ENCODE peak calls at places on chromosomes 1 and 21, in ten cellular contexts. Z is effector memory CD8-positive, alpha-beta T cell; H is stimulated activated CD8-positive, alpha-beta memory T cell treated with anti-CD3 and anti-CD28 coated beads, Interleukin-15, amount 100 ng/mL, for 24 hours; Y is activated gamma-delta T cell; M is activated T-cell treated with anti-CD3 and anti-CD28 coated beads for 48 hours; D is choroid plexus epithelial cell; W is activated T-helper 1 cell treated with Interleukin-2 at 50 U/mL for 16 hours; A is kidney glomerular epithelial cell; R is left ventricle myocardium inferior; J is HuH-7. T is an unnamed sample.

GRCh38 chr1:14328687-14329086 is 269.8 kb upstream of the KAZN start:
- DNase-seq in Z (no peak), H (no peak), J (no peak), D (no peak), A (no peak), Y (no peak), R (no peak), W (no peak), M (no peak), T (no peak)

GRCh38 chr1:162670928-162671663 is 38.8 kb downstream of the DDR2 start:
- DNase-seq in A (no peak), M (no peak), Z (no peak), H (no peak), J (no peak), R (no peak), Y (no peak), W (no peak), D (peak; percentile 61), T (no peak)

GRCh38 chr1:220045356-220046051 is 801 bp downstream of the EPRS1 start:
- DNase-seq in Z (no peak), D (no peak), A (no peak), H (no peak), Y (no peak), R (no peak), J (peak; percentile 50), W (no peak), M (no peak), T (no peak)

GRCh38 chr1:8120693-8121260 is 94.7 kb upstream of the ERRFI1 start:
- DNase-seq in W (no peak), A (no peak), Y (no peak), H (no peak), M (no peak), R (no peak), J (peak; percentile 51), Z (no peak), D (peak; percentile 69), T (no peak)

GRCh38 chr1:224639426-224639975 is 23.4 kb downstream of the CNIH3 start:
- DNase-seq in Y (no peak), D (no peak), R (no peak), J (no peak), W (no peak), Z (no peak), A (no peak), M (no peak), H (no peak), T (no peak)

GRCh38 chr1:106568161-106568560 is 488.3 kb upstream of the PRMT6 start:
- DNase-seq in W (no peak), Y (no peak), J (no peak), M (no peak), D (peak; percentile 2), R (no peak), A (no peak), Z (no peak), H (no peak), T (peak; percentile 43)

GRCh38 chr1:15757575-15758401 is 807 bp upstream of the FBLIM1 start:
- DNase-seq in M (no peak), H (no peak), Y (no peak), A (no peak), Z (no peak), D (peak; percentile 20), J (peak; percentile 77), R (no peak), W (no peak), T (no peak)

GRCh38 chr1:27724961-27725373 is 794 bp upstream of the FAM76A start:
- DNase-seq in Z (no peak), H (no peak), W (no peak), M (peak; percentile 1), Y (no peak), J (no peak), R (peak; percentile 18), D (peak; percentile 28), A (no peak), T (peak; percentile 43)

GRCh38 chr1:99465176-99465900 is 180.6 kb upstream of the PALMD start:
- DNase-seq in D (peak; percentile 57), M (no peak), J (no peak), Y (no peak), H (no peak), W (no peak), A (peak; percentile 10), R (no peak), Z (no peak), T (no peak)

GRCh38 chr1:224333309-224333926 is 3.4 kb upstream of the NVL start:
- DNase-seq in Y (no peak), D (peak; percentile 79), H (no peak), R (no peak), A (peak; percentile 62), Z (peak; percentile 18), M (no peak), J (peak; percentile 53), W (no peak), T (no peak)

GRCh38 chr21:31117046-31117916 is 79.0 kb upstream of the KRTAP19-8 start:
- DNase-seq in W (no peak), A (peak; percentile 63), H (no peak), Z (no peak), J (no peak), M (no peak), R (no peak), D (peak; percentile 82), Y (no peak), T (no peak)

GRCh38 chr21:33231526-33231925 is 1.8 kb downstream of the IFNAR2 start:
- DNase-seq in M (peak; percentile 57), A (no peak), J (no peak), D (no peak), R (no peak), Y (no peak), H (no peak), Z (no peak), W (no peak), T (no peak)

GRCh38 chr1:151472852-151473731 is 13.8 kb upstream of the POGZ start:
- DNase-seq in A (peak; percentile 33), W (no peak), H (no peak), M (no peak), R (peak; percentile 41), Y (no peak), D (peak; percentile 73), Z (peak; percentile 9), J (peak; percentile 64), T (peak; percentile 53)

GRCh38 chr1:18004257-18004656 is 103.3 kb upstream of the IGSF21 start:
- DNase-seq in R (no peak), W (no peak), Z (no peak), D (no peak), Y (no peak), M (no peak), A (no peak), J (no peak), H (no peak), T (no peak)

GRCh38 chr1:212760126-212760823 is 31.3 kb downstream of the NSL1 start:
- DNase-seq in D (no peak), A (no peak), H (no peak), Z (peak; percentile 11), R (no peak), M (peak; percentile 53), Y (no peak), W (no peak), J (peak; percentile 44), T (no peak)

GRCh38 chr1:244319283-244320132 is 132.2 kb downstream of the ADSS2 start:
- DNase-seq in Z (peak; percentile 53), J (no peak), A (peak; percentile 35), W (peak; percentile 9), M (peak; percentile 15), R (no peak), Y (no peak), H (no peak), D (peak; percentile 86), T (no peak)

GRCh38 chr1:57831624-57832023 is 407.8 kb upstream of the DAB1 start:
- DNase-seq in R (no peak), M (no peak), D (peak; percentile 33), Y (no peak), J (no peak), Z (no peak), W (no peak), H (no peak), A (peak; percentile 62), T (no peak)

GRCh38 chr1:201223852-201224670 is 33.4 kb downstream of the IGFN1 start:
- DNase-seq in R (no peak), H (no peak), Z (no peak), M (no peak), D (no peak), Y (no peak), A (no peak), W (no peak), J (no peak), T (no peak)

GRCh38 chr1:171329251-171329650 is 15.3 kb downstream of the FMO4 start:
- DNase-seq in M (no peak), J (no peak), W (no peak), D (no peak), Z (no peak), Y (no peak), A (no peak), H (no peak), R (no peak), T (no peak)

GRCh38 chr1:192158181-192158580 is at the start of gene RGS18:
- DNase-seq in A (no peak), Z (no peak), M (no peak), D (peak; percentile 63), Y (no peak), R (no peak), J (no peak), H (no peak), W (no peak), T (no peak)

GRCh38 chr1:173420330-173420806 is 56.8 kb upstream of the PRDX6 start:
- DNase-seq in A (peak; percentile 62), D (peak; percentile 90), H (peak; percentile 16), M (peak; percentile 29), Z (peak; percentile 62), J (peak; percentile 24), R (peak; percentile 26), Y (no peak), W (no peak), T (peak; percentile 75)

GRCh38 chr1:110787328-110788071 is 85.4 kb upstream of the CD53 start:
- DNase-seq in Z (peak; percentile 39), Y (no peak), R (no peak), D (no peak), A (no peak), J (no peak), H (no peak), W (no peak), M (no peak), T (no peak)

GRCh38 chr21:44947111-44947929 is 7.5 kb downstream of the SLX9 start:
- DNase-seq in M (no peak), J (no peak), H (no peak), Y (no peak), R (peak; percentile 75), D (no peak), Z (no peak), A (no peak), W (no peak), T (no peak)

GRCh38 chr1:119006406-119007279 is 18.5 kb upstream of the TBX15 start:
- DNase-seq in M (no peak), A (no peak), J (no peak), D (no peak), H (no peak), R (no peak), Y (no peak), W (no peak), Z (no peak), T (no peak)

GRCh38 chr1:209652873-209653401 is 712 bp upstream of the LAMB3 start:
- DNase-seq in M (peak; percentile 55), D (peak; percentile 86), A (peak; percentile 91), Y (no peak), Z (no peak), W (no peak), J (no peak), H (no peak), R (peak; percentile 77), T (peak; percentile 93)

GRCh38 chr1:3785458-3786157 is 10.7 kb downstream of the LRRC47 start:
- DNase-seq in Y (no peak), M (no peak), J (peak; percentile 69), A (no peak), Z (no peak), D (peak; percentile 20), W (no peak), H (no peak), R (no peak), T (no peak)

GRCh38 chr1:228937851-228938247 is 202.6 kb downstream of the RHOU start:
- DNase-seq in W (no peak), R (peak; percentile 35), H (no peak), M (no peak), A (no peak), D (peak; percentile 32), Y (no peak), Z (no peak), J (no peak), T (no peak)

GRCh38 chr1:212814989-212815388 is 23.3 kb downstream of the TATDN3 start:
- DNase-seq in A (peak; percentile 15), W (no peak), R (no peak), Z (no peak), D (peak; percentile 49), M (no peak), H (no peak), Y (no peak), J (no peak), T (no peak)

T was measured in ureter.